ENCODE peak calls at places on chromosomes 16 and 17, in eight cellular contexts. One of them, this sample, is unnamed.

GRCh38 chr16:7679899-7680298 is 347.3 kb downstream of the RBFOX1 start:
- DNase-seq in colonic mucosa: no peak
- DNase-seq in PC-9: no peak
- DNase-seq in neural progenitor cell: no peak
- DNase-seq in left lung: no peak
- DNase-seq in heart left ventricle: no peak
- DNase-seq in A549: no peak
- DNase-seq in CD8-positive, alpha-beta T cell: no peak
- DNase-seq in this sample: no peak

GRCh38 chr17:8940866-8941471 is 24.5 kb downstream of the PIK3R5 start:
- DNase-seq in colonic mucosa: no peak
- DNase-seq in PC-9: no peak
- DNase-seq in neural progenitor cell: no peak
- DNase-seq in left lung: no peak
- DNase-seq in heart left ventricle: no peak
- DNase-seq in A549: no peak
- DNase-seq in CD8-positive, alpha-beta T cell: no peak
- DNase-seq in this sample: no peak

GRCh38 chr17:33385713-33386112 is 92.6 kb upstream of the ASIC2 start:
- DNase-seq in colonic mucosa: no peak
- DNase-seq in PC-9: no peak
- DNase-seq in neural progenitor cell: no peak
- DNase-seq in left lung: no peak
- DNase-seq in heart left ventricle: no peak
- DNase-seq in A549: no peak
- DNase-seq in CD8-positive, alpha-beta T cell: no peak
- DNase-seq in this sample: no peak

GRCh38 chr17:66713533-66714042 is 121.3 kb upstream of the CACNG5 start:
- DNase-seq in colonic mucosa: no peak
- DNase-seq in PC-9: no peak
- DNase-seq in neural progenitor cell: no peak
- DNase-seq in left lung: no peak
- DNase-seq in heart left ventricle: no peak
- DNase-seq in A549: no peak
- DNase-seq in CD8-positive, alpha-beta T cell: no peak
- DNase-seq in this sample: no peak

GRCh38 chr16:24721830-24722238 is 7.6 kb upstream of the TNRC6A start:
- DNase-seq in colonic mucosa: no peak
- DNase-seq in PC-9: no peak
- DNase-seq in neural progenitor cell: no peak
- DNase-seq in left lung: no peak
- DNase-seq in heart left ventricle: no peak
- DNase-seq in A549: no peak
- DNase-seq in CD8-positive, alpha-beta T cell: no peak
- DNase-seq in this sample: no peak

GRCh38 chr17:36474571-36474970 is 11.9 kb upstream of the ZNHIT3 start:
- DNase-seq in colonic mucosa: no peak
- DNase-seq in PC-9: no peak
- DNase-seq in neural progenitor cell: no peak
- DNase-seq in left lung: no peak
- DNase-seq in heart left ventricle: no peak
- DNase-seq in A549: no peak
- DNase-seq in CD8-positive, alpha-beta T cell: no peak
- DNase-seq in this sample: no peak

GRCh38 chr16:11621920-11622651 is 35.4 kb upstream of the LITAF start:
- DNase-seq in colonic mucosa: no peak
- DNase-seq in PC-9: no peak
- DNase-seq in neural progenitor cell: no peak
- DNase-seq in left lung: peak
- DNase-seq in heart left ventricle: no peak
- DNase-seq in A549: no peak
- DNase-seq in CD8-positive, alpha-beta T cell: peak
- DNase-seq in this sample: no peak

GRCh38 chr17:63973247-63973646 is 529 bp upstream of the SCN4A start:
- DNase-seq in colonic mucosa: no peak
- DNase-seq in PC-9: no peak
- DNase-seq in neural progenitor cell: no peak
- DNase-seq in left lung: no peak
- DNase-seq in heart left ventricle: no peak
- DNase-seq in A549: no peak
- DNase-seq in CD8-positive, alpha-beta T cell: no peak
- DNase-seq in this sample: no peak

GRCh38 chr17:50661348-50661747 is 26.7 kb downstream of the ABCC3 start:
- DNase-seq in colonic mucosa: no peak
- DNase-seq in PC-9: peak
- DNase-seq in neural progenitor cell: no peak
- DNase-seq in left lung: peak
- DNase-seq in heart left ventricle: no peak
- DNase-seq in A549: no peak
- DNase-seq in CD8-positive, alpha-beta T cell: no peak
- DNase-seq in this sample: no peak

GRCh38 chr17:62652251-62653001 is 25.0 kb downstream of the MRC2 start:
- DNase-seq in colonic mucosa: peak
- DNase-seq in PC-9: no peak
- DNase-seq in neural progenitor cell: peak
- DNase-seq in left lung: peak
- DNase-seq in heart left ventricle: peak
- DNase-seq in A549: peak
- DNase-seq in CD8-positive, alpha-beta T cell: peak
- DNase-seq in this sample: peak

GRCh38 chr17:13776027-13776551 is 174.4 kb upstream of the HS3ST3A1 start:
- DNase-seq in colonic mucosa: no peak
- DNase-seq in PC-9: no peak
- DNase-seq in neural progenitor cell: no peak
- DNase-seq in left lung: no peak
- DNase-seq in heart left ventricle: peak
- DNase-seq in A549: no peak
- DNase-seq in CD8-positive, alpha-beta T cell: no peak
- DNase-seq in this sample: no peak

GRCh38 chr17:48002208-48002919 is 31.5 kb downstream of the CDK5RAP3 start:
- DNase-seq in colonic mucosa: no peak
- DNase-seq in PC-9: peak
- DNase-seq in neural progenitor cell: peak
- DNase-seq in left lung: no peak
- DNase-seq in heart left ventricle: no peak
- DNase-seq in A549: peak
- DNase-seq in CD8-positive, alpha-beta T cell: no peak
- DNase-seq in this sample: peak

GRCh38 chr16:4612474-4612931 is 2.2 kb downstream of the UBALD1 start:
- DNase-seq in colonic mucosa: no peak
- DNase-seq in PC-9: no peak
- DNase-seq in neural progenitor cell: peak
- DNase-seq in left lung: no peak
- DNase-seq in heart left ventricle: no peak
- DNase-seq in A549: peak
- DNase-seq in CD8-positive, alpha-beta T cell: no peak
- DNase-seq in this sample: no peak
- TF ChIP-seq CTCF in colonic mucosa: no peak
- TF ChIP-seq CTCF in PC-9: no peak
- TF ChIP-seq CTCF in neural progenitor cell: peak
- TF ChIP-seq CTCF in left lung: no peak
- TF ChIP-seq CTCF in heart left ventricle: no peak
- TF ChIP-seq CTCF in A549: no peak
- TF ChIP-seq CTCF in CD8-positive, alpha-beta T cell: no peak
- TF ChIP-seq CTCF in this sample: peak

DNA sequence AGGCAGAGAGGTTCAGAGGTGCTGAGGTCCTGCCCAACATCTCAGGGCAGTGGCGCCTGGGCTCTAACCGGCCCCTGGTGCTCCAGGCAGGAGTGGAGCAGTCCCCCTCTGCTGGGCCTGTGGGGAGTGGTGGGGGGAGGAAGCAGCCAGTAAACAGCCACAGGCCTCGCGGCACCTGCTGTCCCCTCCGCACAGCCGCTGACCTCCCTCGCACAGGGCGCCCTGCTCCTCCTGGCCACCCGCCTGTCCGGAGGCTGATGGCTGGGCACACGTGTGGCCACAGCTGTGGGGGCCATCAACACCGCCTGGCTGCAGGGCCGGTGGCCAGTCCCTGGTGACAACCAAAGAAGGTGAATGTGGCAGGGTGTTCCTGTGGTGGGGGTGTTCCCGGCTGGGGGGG is 36.8 kb upstream of the PABPN1L start:
- DNase-seq in colonic mucosa: no peak
- DNase-seq in PC-9: no peak
- DNase-seq in neural progenitor cell: no peak
- DNase-seq in left lung: no peak
- DNase-seq in heart left ventricle: no peak
- DNase-seq in A549: no peak
- DNase-seq in CD8-positive, alpha-beta T cell: no peak
- DNase-seq in this sample: no peak
- H3K4me3 ChIP-seq in colonic mucosa: no peak
- H3K4me3 ChIP-seq in PC-9: no peak
- H3K4me3 ChIP-seq in neural progenitor cell: no peak
- H3K4me3 ChIP-seq in left lung: no peak
- H3K4me3 ChIP-seq in heart left ventricle: no peak
- H3K4me3 ChIP-seq in A549: no peak
- H3K4me3 ChIP-seq in CD8-positive, alpha-beta T cell: no peak
- H3K4me3 ChIP-seq in this sample: no peak

GRCh38 chr16:12819126-12820117 is 15.7 kb upstream of the CPPED1 start:
- DNase-seq in colonic mucosa: peak
- DNase-seq in PC-9: no peak
- DNase-seq in neural progenitor cell: peak
- DNase-seq in left lung: peak
- DNase-seq in heart left ventricle: peak
- DNase-seq in A549: peak
- DNase-seq in CD8-positive, alpha-beta T cell: peak
- DNase-seq in this sample: peak
- TF ChIP-seq CTCF in colonic mucosa: peak
- TF ChIP-seq CTCF in PC-9: peak
- TF ChIP-seq CTCF in neural progenitor cell: peak
- TF ChIP-seq CTCF in left lung: peak
- TF ChIP-seq CTCF in heart left ventricle: peak
- TF ChIP-seq CTCF in A549: peak
- TF ChIP-seq CTCF in CD8-positive, alpha-beta T cell: peak
- TF ChIP-seq CTCF in this sample: peak

GRCh38 chr16:2934450-2934849 is 22.7 kb downstream of the FLYWCH1 start:
- DNase-seq in colonic mucosa: no peak
- DNase-seq in PC-9: no peak
- DNase-seq in neural progenitor cell: no peak
- DNase-seq in left lung: no peak
- DNase-seq in heart left ventricle: no peak
- DNase-seq in A549: no peak
- DNase-seq in CD8-positive, alpha-beta T cell: no peak
- DNase-seq in this sample: no peak
- H3K4me3 ChIP-seq in colonic mucosa: no peak
- H3K4me3 ChIP-seq in PC-9: no peak
- H3K4me3 ChIP-seq in neural progenitor cell: no peak
- H3K4me3 ChIP-seq in left lung: no peak
- H3K4me3 ChIP-seq in heart left ventricle: no peak
- H3K4me3 ChIP-seq in A549: no peak
- H3K4me3 ChIP-seq in CD8-positive, alpha-beta T cell: no peak
- H3K4me3 ChIP-seq in this sample: no peak

GRCh38 chr17:18084256-18084655 is 3.5 kb upstream of the DRG2 start:
- DNase-seq in colonic mucosa: no peak
- DNase-seq in PC-9: no peak
- DNase-seq in neural progenitor cell: no peak
- DNase-seq in left lung: no peak
- DNase-seq in heart left ventricle: no peak
- DNase-seq in A549: no peak
- DNase-seq in CD8-positive, alpha-beta T cell: no peak
- DNase-seq in this sample: no peak

GRCh38 chr17:18093616-18094408 is 6.1 kb downstream of the DRG2 start:
- DNase-seq in colonic mucosa: no peak
- DNase-seq in PC-9: no peak
- DNase-seq in neural progenitor cell: peak
- DNase-seq in left lung: peak
- DNase-seq in heart left ventricle: peak
- DNase-seq in A549: peak
- DNase-seq in CD8-positive, alpha-beta T cell: no peak
- DNase-seq in this sample: peak

GRCh38 chr17:18089613-18090012 is 1.9 kb downstream of the DRG2 start:
- DNase-seq in colonic mucosa: no peak
- DNase-seq in PC-9: no peak
- DNase-seq in neural progenitor cell: no peak
- DNase-seq in left lung: no peak
- DNase-seq in heart left ventricle: no peak
- DNase-seq in A549: no peak
- DNase-seq in CD8-positive, alpha-beta T cell: no peak
- DNase-seq in this sample: no peak

GRCh38 chr17:18087610-18088491 is at the start of gene DRG2:
- DNase-seq in colonic mucosa: peak
- DNase-seq in PC-9: peak
- DNase-seq in neural progenitor cell: peak
- DNase-seq in left lung: peak
- DNase-seq in heart left ventricle: peak
- DNase-seq in A549: peak
- DNase-seq in CD8-positive, alpha-beta T cell: peak
- DNase-seq in this sample: peak
- TF ChIP-seq CTCF in colonic mucosa: no peak
- TF ChIP-seq CTCF in PC-9: no peak
- TF ChIP-seq CTCF in neural progenitor cell: peak
- TF ChIP-seq CTCF in left lung: no peak
- TF ChIP-seq CTCF in heart left ventricle: no peak
- TF ChIP-seq CTCF in A549: peak
- TF ChIP-seq CTCF in CD8-positive, alpha-beta T cell: no peak
- TF ChIP-seq CTCF in this sample: no peak

GRCh38 chr16:69926241-69926640 is 24.9 kb upstream of the CLEC18A start:
- DNase-seq in colonic mucosa: no peak
- DNase-seq in PC-9: no peak
- DNase-seq in neural progenitor cell: no peak
- DNase-seq in left lung: no peak
- DNase-seq in heart left ventricle: no peak
- DNase-seq in A549: no peak
- DNase-seq in CD8-positive, alpha-beta T cell: no peak
- DNase-seq in this sample: no peak
- H3K4me3 ChIP-seq in colonic mucosa: no peak
- H3K4me3 ChIP-seq in PC-9: no peak
- H3K4me3 ChIP-seq in neural progenitor cell: no peak
- H3K4me3 ChIP-seq in left lung: no peak
- H3K4me3 ChIP-seq in heart left ventricle: peak
- H3K4me3 ChIP-seq in A549: no peak
- H3K4me3 ChIP-seq in CD8-positive, alpha-beta T cell: no peak
- H3K4me3 ChIP-seq in this sample: no peak

GRCh38 chr16:88309905-88310259 is 72.9 kb upstream of the ZNF469 start:
- DNase-seq in colonic mucosa: no peak
- DNase-seq in PC-9: no peak
- DNase-seq in neural progenitor cell: no peak
- DNase-seq in left lung: peak
- DNase-seq in heart left ventricle: no peak
- DNase-seq in A549: no peak
- DNase-seq in CD8-positive, alpha-beta T cell: no peak
- DNase-seq in this sample: no peak
- TF ChIP-seq CTCF in colonic mucosa: no peak
- TF ChIP-seq CTCF in PC-9: peak
- TF ChIP-seq CTCF in neural progenitor cell: peak
- TF ChIP-seq CTCF in left lung: no peak
- TF ChIP-seq CTCF in heart left ventricle: no peak
- TF ChIP-seq CTCF in A549: no peak
- TF ChIP-seq CTCF in CD8-positive, alpha-beta T cell: no peak
- TF ChIP-seq CTCF in this sample: peak

This sample was measured in astrocyte of the spinal cord.